ENCODE peak calls at places on chromosomes 12 and 14, in eight cellular contexts. N is stimulated activated CD4-positive, alpha-beta T cell treated with anti-CD3 and anti-CD28 coated beads, Interleukin-1b, Interleukin-23, amount 100 ng/mL, for 24 hours; F is ELR; Y is PC-3; Q is naive thymus-derived CD8-positive, alpha-beta T cell; U is stimulated activated effector memory CD8-positive, alpha-beta T cell treated with anti-CD3 and anti-CD28 coated beads, Interleukin-12 subunit alpha, Interleukin-12 subunit beta, amount 100 ng/mL, for 72 hours; B is HEK293T; R is AG10803. Z is an unnamed sample.

GRCh38 chr14:102968306-102968705 is 45.8 kb downstream of the AMN start:
- DNase-seq in Q (no peak), B (no peak), R (no peak), F (no peak), Y (no peak), N (no peak), U (no peak), Z (no peak)

GRCh38 chr12:103326190-103326589 is 169.6 kb downstream of the C12orf42 start:
- DNase-seq in Q (no peak), B (peak; percentile 22), R (no peak), Y (peak; percentile 55), U (no peak), N (no peak), F (peak; percentile 39), Z (no peak)

GRCh38 chr12:91630118-91630517 is 447.5 kb upstream of the DCN start:
- DNase-seq in Q (no peak), N (no peak), R (no peak), B (no peak), F (no peak), U (no peak), Y (no peak), Z (no peak)

GRCh38 chr12:25458047-25458552 is 95.0 kb downstream of the LMNTD1 start:
- DNase-seq in R (peak; percentile 88), Q (no peak), N (no peak), U (no peak), F (peak; percentile 97), Y (peak; percentile 93), B (peak; percentile 11), Z (peak; percentile 92)

GRCh38 chr14:69685716-69686115 is 74.3 kb downstream of the SUSD6 start:
- DNase-seq in F (no peak), U (peak; percentile 60), R (peak; percentile 61), Q (no peak), N (no peak), B (no peak), Y (peak; percentile 38), Z (peak; percentile 71)

GRCh38 chr12:22083167-22083566 is 37.1 kb downstream of the CMAS start:
- DNase-seq in B (no peak), F (peak; percentile 46), Q (peak; percentile 23), Y (peak; percentile 46), U (no peak), R (peak; percentile 38), N (no peak), Z (peak; percentile 71)

GRCh38 chr12:39906237-39906636 is 199.6 kb downstream of the SLC2A13 start:
- DNase-seq in Y (no peak), F (no peak), N (no peak), U (no peak), R (no peak), Q (no peak), B (no peak), Z (no peak)

GRCh38 chr12:48352157-48352775 is 1.5 kb upstream of the ZNF641 start:
- DNase-seq in Q (no peak), B (no peak), Y (no peak), R (no peak), F (no peak), U (peak; percentile 40), N (no peak), Z (no peak)

GRCh38 chr14:91669867-91670266 is 62.0 kb downstream of the CATSPERB start:
- DNase-seq in U (no peak), N (no peak), Y (no peak), Q (no peak), B (no peak), F (no peak), R (no peak), Z (no peak)

GRCh38 chr14:25074112-25074511 is 24.2 kb upstream of the STXBP6 start:
- DNase-seq in U (no peak), N (no peak), R (no peak), Q (no peak), B (no peak), F (no peak), Y (no peak), Z (no peak)

GRCh38 chr12:49219417-49220026 is 30.6 kb upstream of the TUBA1A start:
- DNase-seq in U (no peak), R (no peak), F (no peak), Y (no peak), B (no peak), N (no peak), Q (no peak), Z (no peak)

GRCh38 chr14:100536721-100537700 is 50.2 kb downstream of the BEGAIN start:
- DNase-seq in U (no peak), N (no peak), F (no peak), Y (no peak), R (no peak), Q (no peak), B (no peak), Z (no peak)

GRCh38 chr12:51386361-51386760 is 4.8 kb downstream of the GALNT6 start:
- DNase-seq in F (no peak), R (no peak), U (no peak), Y (peak; percentile 90), N (no peak), Q (no peak), B (no peak), Z (no peak)